ENCODE peak calls at places on chromosome 19, in four cellular contexts. One of them, this sample, is unnamed.

GRCh38 chr19:47071731-47072130 is 23.3 kb upstream of the TMEM160 start:
- DNase-seq in C1 segment of cervical spinal cord: no peak
- DNase-seq in stimulated activated naive CD4-positive, alpha-beta T cell: no peak
- DNase-seq in MV-4-11: no peak
- DNase-seq in this sample: no peak

GRCh38 chr19:8539621-8540149 is 25.7 kb upstream of the ZNF414 start:
- DNase-seq in MV-4-11: no peak
- DNase-seq in stimulated activated naive CD4-positive, alpha-beta T cell: no peak
- DNase-seq in C1 segment of cervical spinal cord: no peak
- DNase-seq in this sample: no peak

GRCh38 chr19:49473868-49474544 is at the start of gene FLT3LG:
- DNase-seq in stimulated activated naive CD4-positive, alpha-beta T cell: peak
- DNase-seq in MV-4-11: peak
- DNase-seq in C1 segment of cervical spinal cord: peak
- DNase-seq in this sample: peak

GRCh38 chr19:4375164-4375619 is 25.2 kb downstream of the SH3GL1 start:
- DNase-seq in MV-4-11: no peak
- DNase-seq in stimulated activated naive CD4-positive, alpha-beta T cell: no peak
- DNase-seq in C1 segment of cervical spinal cord: no peak
- DNase-seq in this sample: no peak

GRCh38 chr19:32337176-32337808 is 8.1 kb upstream of the ZNF507 start:
- DNase-seq in MV-4-11: no peak
- DNase-seq in C1 segment of cervical spinal cord: no peak
- DNase-seq in stimulated activated naive CD4-positive, alpha-beta T cell: no peak
- DNase-seq in this sample: no peak

GRCh38 chr19:46901701-46902401 is 41.1 kb downstream of the ARHGAP35 start:
- DNase-seq in MV-4-11: no peak
- DNase-seq in stimulated activated naive CD4-positive, alpha-beta T cell: no peak
- DNase-seq in C1 segment of cervical spinal cord: no peak
- DNase-seq in this sample: no peak

GRCh38 chr19:4403005-4403761 is 743 bp downstream of the CHAF1A start:
- DNase-seq in stimulated activated naive CD4-positive, alpha-beta T cell: no peak
- DNase-seq in MV-4-11: no peak
- DNase-seq in C1 segment of cervical spinal cord: no peak
- DNase-seq in this sample: peak

GRCh38 chr19:41548954-41549688 is 26.8 kb upstream of the CEACAM21 start:
- DNase-seq in MV-4-11: peak
- DNase-seq in C1 segment of cervical spinal cord: no peak
- DNase-seq in stimulated activated naive CD4-positive, alpha-beta T cell: peak
- DNase-seq in this sample: peak

GRCh38 chr19:11984986-11985385 is 20.1 kb downstream of the ZNF763 start:
- DNase-seq in MV-4-11: no peak
- DNase-seq in stimulated activated naive CD4-positive, alpha-beta T cell: no peak
- DNase-seq in C1 segment of cervical spinal cord: no peak
- DNase-seq in this sample: peak

GRCh38 chr19:45130888-45131615 is 29.7 kb downstream of the NKPD1 start:
- DNase-seq in C1 segment of cervical spinal cord: no peak
- DNase-seq in MV-4-11: no peak
- DNase-seq in stimulated activated naive CD4-positive, alpha-beta T cell: no peak
- DNase-seq in this sample: no peak

GRCh38 chr19:1896508-1896907 is 8.7 kb upstream of the ADAT3 start:
- DNase-seq in stimulated activated naive CD4-positive, alpha-beta T cell: no peak
- DNase-seq in C1 segment of cervical spinal cord: no peak
- DNase-seq in MV-4-11: peak
- DNase-seq in this sample: peak

GRCh38 chr19:33868821-33869412 is 72.2 kb downstream of the KCTD15 start:
- DNase-seq in C1 segment of cervical spinal cord: peak
- DNase-seq in MV-4-11: no peak
- DNase-seq in stimulated activated naive CD4-positive, alpha-beta T cell: no peak
- DNase-seq in this sample: no peak

GRCh38 chr19:33055718-33056117 is 9.0 kb downstream of the RHPN2 start:
- DNase-seq in stimulated activated naive CD4-positive, alpha-beta T cell: no peak
- DNase-seq in C1 segment of cervical spinal cord: no peak
- DNase-seq in MV-4-11: no peak
- DNase-seq in this sample: no peak

GRCh38 chr19:15323496-15324235 is 8.7 kb downstream of the BRD4 start:
- DNase-seq in stimulated activated naive CD4-positive, alpha-beta T cell: no peak
- DNase-seq in C1 segment of cervical spinal cord: no peak
- DNase-seq in MV-4-11: peak
- DNase-seq in this sample: peak

GRCh38 chr19:31427857-31428256 is 78.6 kb upstream of the TSHZ3 start:
- DNase-seq in stimulated activated naive CD4-positive, alpha-beta T cell: no peak
- DNase-seq in C1 segment of cervical spinal cord: no peak
- DNase-seq in MV-4-11: no peak
- DNase-seq in this sample: no peak

GRCh38 chr19:17075860-17076538 is 422 bp downstream of the MYO9B start:
- DNase-seq in MV-4-11: peak
- DNase-seq in stimulated activated naive CD4-positive, alpha-beta T cell: peak
- DNase-seq in C1 segment of cervical spinal cord: no peak
- DNase-seq in this sample: peak

This sample was measured in NB4.